ENCODE peak calls at places on chromosome 15, in four cellular contexts. N, P, R and G are unnamed samples.

GRCh38 chr15:60634815-60635214 is 155.9 kb upstream of the ICE2 start:
- DNase-seq in N (peak), P (peak), R (peak), G (no peak)

GRCh38 chr15:66997212-66997611 is 68.2 kb upstream of the SMAD3 start:
- DNase-seq in N (peak), P (peak), R (no peak), G (no peak)

GRCh38 chr15:79475312-79475711 is 43.2 kb downstream of the MINAR1 start:
- DNase-seq in N (peak), P (peak), R (no peak), G (no peak)

GRCh38 chr15:67836477-67836876 is 3.4 kb downstream of the RNU6-1 start:
- DNase-seq in N (peak), P (no peak), R (no peak), G (no peak)

GRCh38 chr15:31279221-31280036 is 47.2 kb upstream of the KLF13 start:
- DNase-seq in N (no peak), P (peak), R (peak), G (peak)

GRCh38 chr15:40436116-40436891 is 4.4 kb upstream of the BAHD1 start:
- DNase-seq in N (no peak), P (no peak), R (no peak), G (peak)

GRCh38 chr15:63889831-63890230 is 56.1 kb upstream of the HERC1 start:
- DNase-seq in N (no peak), P (no peak), R (no peak), G (no peak)

GRCh38 chr15:68078365-68078764 is 24.2 kb downstream of the PIAS1 start:
- DNase-seq in N (no peak), P (no peak), R (no peak), G (no peak)

GRCh38 chr15:68210409-68210756 is 5.3 kb upstream of the CALML4 start:
- DNase-seq in N (no peak), P (no peak), R (no peak), G (no peak)

GRCh38 chr15:83653288-83653638 is 660 bp upstream of the ADAMTSL3 start:
- DNase-seq in N (no peak), P (no peak), R (no peak), G (no peak)
- H3K4me3 ChIP-seq in N (no peak), P (no peak), R (no peak), G (no peak)

GRCh38 chr15:98681061-98681460 is 32.7 kb downstream of the IGF1R start:
- DNase-seq in N (no peak), P (no peak), R (no peak), G (no peak)
- H3K4me3 ChIP-seq in N (no peak), P (no peak), R (no peak), G (no peak)

GRCh38 chr15:77081971-77082370 is 11.1 kb upstream of the TSPAN3 start:
- DNase-seq in N (peak), P (no peak), R (no peak), G (no peak)

GRCh38 chr15:77087213-77087612 is 16.3 kb upstream of the TSPAN3 start:
- DNase-seq in N (no peak), P (no peak), R (no peak), G (no peak)

DNA sequence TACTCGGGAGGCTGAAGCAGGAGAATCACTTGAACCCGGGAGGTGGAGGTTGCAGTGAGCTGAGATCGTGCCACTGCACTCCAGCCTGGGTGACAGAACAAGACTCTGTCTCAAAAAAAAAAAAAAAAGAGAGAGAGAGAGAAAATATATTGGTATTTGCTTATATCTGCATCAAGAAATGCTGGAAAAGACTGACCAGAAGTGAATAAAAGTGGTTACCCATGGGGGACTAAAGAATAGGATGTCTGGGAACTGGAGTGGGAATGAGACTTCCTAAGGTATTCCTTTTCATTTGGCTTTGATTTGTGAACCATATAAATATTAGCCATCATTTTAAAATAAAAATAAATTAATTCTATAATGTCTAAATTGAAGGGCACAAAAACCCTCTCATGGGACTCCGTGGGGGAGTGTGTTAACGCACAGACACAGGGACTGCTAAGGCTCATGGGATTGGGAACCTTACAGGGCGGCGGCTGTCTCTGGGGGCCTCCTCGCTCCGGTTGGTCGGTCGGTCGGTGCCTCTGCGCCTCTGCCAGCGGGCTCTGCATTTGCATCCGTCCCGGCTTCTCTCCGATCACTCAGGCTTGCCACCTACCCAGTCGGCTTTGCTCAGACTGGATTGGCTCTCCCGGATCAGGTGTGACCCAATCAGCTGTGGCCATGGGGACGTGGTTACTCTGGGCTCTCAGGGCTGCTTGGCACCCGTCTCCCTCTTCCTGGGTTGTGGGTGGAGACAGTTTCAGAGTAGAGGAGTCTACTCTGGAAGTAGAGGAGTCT is 12.7 kb upstream of the TSPAN3 start:
- DNase-seq in N (peak), P (peak), R (peak), G (peak)
- H3K4me3 ChIP-seq in N (no peak), P (no peak), R (no peak), G (no peak)

DNA sequence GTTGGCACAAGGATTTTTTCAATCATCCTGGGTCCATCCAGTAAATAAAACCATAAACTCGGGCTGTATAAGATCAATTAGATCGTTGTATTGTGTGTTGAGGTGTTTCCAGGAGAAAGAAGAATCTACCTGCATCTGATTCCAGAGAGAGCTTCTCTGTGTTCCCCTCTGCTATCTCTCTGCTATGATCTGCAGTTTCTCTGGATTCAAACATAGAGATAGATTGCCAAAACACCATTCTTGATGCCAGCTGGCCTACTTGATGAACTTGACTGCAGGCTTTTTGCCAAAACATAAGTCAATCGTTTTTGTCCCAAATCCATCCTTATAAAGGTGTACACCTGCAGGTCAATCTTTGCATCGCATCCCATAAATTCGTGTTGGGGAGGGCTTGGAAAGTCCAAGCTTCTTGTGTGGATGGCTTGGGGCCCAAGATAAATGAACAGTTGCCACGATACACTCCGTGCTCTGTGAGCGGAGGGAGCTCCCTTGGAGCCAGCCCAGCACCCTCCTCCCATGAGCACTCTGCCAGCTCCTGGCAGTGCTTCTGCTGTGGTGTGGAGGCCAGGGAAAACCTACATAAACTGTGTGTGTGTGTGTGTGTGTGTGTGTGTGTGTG is 2.7 kb downstream of the CERS3 start:
- DNase-seq in N (no peak), P (no peak), R (peak), G (peak)
- H3K4me3 ChIP-seq in N (no peak), P (no peak), R (no peak), G (no peak)